ENCODE peak calls at places on chromosomes 3 and 15, in eight cellular contexts. One of them, this sample, is unnamed.

GRCh38 chr3:124620600-124621063 is 109.6 kb upstream of the UMPS start:
- DNase-seq in uterus: no peak
- DNase-seq in choroid plexus epithelial cell: peak; percentile 62
- DNase-seq in fibroblast of lung: peak; percentile 29
- DNase-seq in mesendoderm: peak; percentile 91
- DNase-seq in CD4-positive, CD25-positive, alpha-beta regulatory T cell: peak; percentile 3
- DNase-seq in IMR-90: peak; percentile 26
- DNase-seq in BJ: no peak
- DNase-seq in this sample: no peak

GRCh38 chr15:70856177-70856883 is 2.4 kb upstream of the LARP6 start:
- DNase-seq in uterus: no peak
- DNase-seq in choroid plexus epithelial cell: no peak
- DNase-seq in fibroblast of lung: peak; percentile 59
- DNase-seq in mesendoderm: no peak
- DNase-seq in CD4-positive, CD25-positive, alpha-beta regulatory T cell: no peak
- DNase-seq in IMR-90: peak; percentile 56
- DNase-seq in BJ: no peak
- DNase-seq in this sample: no peak

GRCh38 chr3:170585008-170585936 is 603 bp downstream of the SLC7A14 start:
- DNase-seq in uterus: no peak
- DNase-seq in choroid plexus epithelial cell: no peak
- DNase-seq in fibroblast of lung: no peak
- DNase-seq in mesendoderm: peak; percentile 50
- DNase-seq in CD4-positive, CD25-positive, alpha-beta regulatory T cell: no peak
- DNase-seq in IMR-90: peak; percentile 11
- DNase-seq in BJ: no peak
- DNase-seq in this sample: no peak

GRCh38 chr3:32177702-32178198 is 60.7 kb upstream of the CMTM8 start:
- DNase-seq in uterus: peak; percentile 30
- DNase-seq in choroid plexus epithelial cell: peak; percentile 95
- DNase-seq in fibroblast of lung: peak; percentile 72
- DNase-seq in mesendoderm: peak; percentile 95
- DNase-seq in CD4-positive, CD25-positive, alpha-beta regulatory T cell: peak; percentile 17
- DNase-seq in IMR-90: peak; percentile 47
- DNase-seq in BJ: no peak
- DNase-seq in this sample: peak; percentile 23

GRCh38 chr3:139310474-139310933 is 33.3 kb upstream of the MRPS22 start:
- DNase-seq in uterus: peak; percentile 32
- DNase-seq in choroid plexus epithelial cell: peak; percentile 79
- DNase-seq in fibroblast of lung: peak; percentile 93
- DNase-seq in mesendoderm: no peak
- DNase-seq in CD4-positive, CD25-positive, alpha-beta regulatory T cell: no peak
- DNase-seq in IMR-90: peak; percentile 92
- DNase-seq in BJ: peak; percentile 99
- DNase-seq in this sample: no peak

GRCh38 chr15:63366451-63366850 is 15.2 kb downstream of the CA12 start:
- DNase-seq in uterus: no peak
- DNase-seq in choroid plexus epithelial cell: no peak
- DNase-seq in fibroblast of lung: peak; percentile 72
- DNase-seq in mesendoderm: no peak
- DNase-seq in CD4-positive, CD25-positive, alpha-beta regulatory T cell: no peak
- DNase-seq in IMR-90: peak; percentile 63
- DNase-seq in BJ: peak; percentile 51
- DNase-seq in this sample: no peak

GRCh38 chr3:46868948-46869347 is 5.7 kb upstream of the MYL3 start:
- DNase-seq in uterus: no peak
- DNase-seq in choroid plexus epithelial cell: no peak
- DNase-seq in fibroblast of lung: no peak
- DNase-seq in mesendoderm: no peak
- DNase-seq in CD4-positive, CD25-positive, alpha-beta regulatory T cell: no peak
- DNase-seq in IMR-90: no peak
- DNase-seq in BJ: no peak
- DNase-seq in this sample: no peak

GRCh38 chr15:47184405-47185221 is 532.7 kb upstream of the SEMA6D start:
- DNase-seq in uterus: no peak
- DNase-seq in choroid plexus epithelial cell: peak; percentile 23
- DNase-seq in fibroblast of lung: peak; percentile 27
- DNase-seq in mesendoderm: peak; percentile 46
- DNase-seq in CD4-positive, CD25-positive, alpha-beta regulatory T cell: no peak
- DNase-seq in IMR-90: peak; percentile 14
- DNase-seq in BJ: no peak
- DNase-seq in this sample: no peak

GRCh38 chr15:29533667-29534066 is 264.0 kb upstream of the NSMCE3 start:
- DNase-seq in uterus: no peak
- DNase-seq in choroid plexus epithelial cell: peak; percentile 34
- DNase-seq in fibroblast of lung: no peak
- DNase-seq in mesendoderm: peak; percentile 87
- DNase-seq in CD4-positive, CD25-positive, alpha-beta regulatory T cell: no peak
- DNase-seq in IMR-90: no peak
- DNase-seq in BJ: no peak
- DNase-seq in this sample: no peak

GRCh38 chr3:78846688-78847087 is 921.1 kb downstream of the ROBO1 start:
- DNase-seq in uterus: no peak
- DNase-seq in choroid plexus epithelial cell: peak; percentile 58
- DNase-seq in fibroblast of lung: peak; percentile 94
- DNase-seq in mesendoderm: no peak
- DNase-seq in CD4-positive, CD25-positive, alpha-beta regulatory T cell: no peak
- DNase-seq in IMR-90: peak; percentile 89
- DNase-seq in BJ: peak; percentile 27
- DNase-seq in this sample: no peak

GRCh38 chr3:45848392-45848791 is 6.5 kb upstream of the LZTFL1 start:
- DNase-seq in uterus: no peak
- DNase-seq in choroid plexus epithelial cell: no peak
- DNase-seq in fibroblast of lung: no peak
- DNase-seq in mesendoderm: no peak
- DNase-seq in CD4-positive, CD25-positive, alpha-beta regulatory T cell: no peak
- DNase-seq in IMR-90: no peak
- DNase-seq in BJ: no peak
- DNase-seq in this sample: no peak

GRCh38 chr3:89098964-89099585 is 8.3 kb upstream of the EPHA3 start:
- DNase-seq in uterus: no peak
- DNase-seq in choroid plexus epithelial cell: peak; percentile 84
- DNase-seq in fibroblast of lung: peak; percentile 53
- DNase-seq in mesendoderm: peak; percentile 76
- DNase-seq in CD4-positive, CD25-positive, alpha-beta regulatory T cell: no peak
- DNase-seq in IMR-90: peak; percentile 56
- DNase-seq in BJ: no peak
- DNase-seq in this sample: peak; percentile 62

GRCh38 chr3:151263126-151263525 is 15.2 kb downstream of the P2RY14 start:
- DNase-seq in uterus: peak; percentile 40
- DNase-seq in choroid plexus epithelial cell: no peak
- DNase-seq in fibroblast of lung: no peak
- DNase-seq in mesendoderm: no peak
- DNase-seq in CD4-positive, CD25-positive, alpha-beta regulatory T cell: no peak
- DNase-seq in IMR-90: peak; percentile 19
- DNase-seq in BJ: peak; percentile 25
- DNase-seq in this sample: no peak

GRCh38 chr3:70702132-70702531 is 389.7 kb upstream of the MDFIC2 start:
- DNase-seq in uterus: no peak
- DNase-seq in choroid plexus epithelial cell: no peak
- DNase-seq in fibroblast of lung: peak; percentile 6
- DNase-seq in mesendoderm: no peak
- DNase-seq in CD4-positive, CD25-positive, alpha-beta regulatory T cell: no peak
- DNase-seq in IMR-90: no peak
- DNase-seq in BJ: no peak
- DNase-seq in this sample: no peak

GRCh38 chr15:60135961-60136360 is 131.8 kb downstream of the FOXB1 start:
- DNase-seq in uterus: no peak
- DNase-seq in choroid plexus epithelial cell: no peak
- DNase-seq in fibroblast of lung: no peak
- DNase-seq in mesendoderm: no peak
- DNase-seq in CD4-positive, CD25-positive, alpha-beta regulatory T cell: no peak
- DNase-seq in IMR-90: no peak
- DNase-seq in BJ: no peak
- DNase-seq in this sample: no peak

GRCh38 chr3:121481116-121481895 is 64.5 kb downstream of the POLQ start:
- DNase-seq in uterus: no peak
- DNase-seq in choroid plexus epithelial cell: peak; percentile 35
- DNase-seq in fibroblast of lung: peak; percentile 28
- DNase-seq in mesendoderm: no peak
- DNase-seq in CD4-positive, CD25-positive, alpha-beta regulatory T cell: no peak
- DNase-seq in IMR-90: peak; percentile 68
- DNase-seq in BJ: no peak
- DNase-seq in this sample: no peak

GRCh38 chr3:74605437-74605836 is 9.0 kb downstream of the CNTN3 start:
- DNase-seq in uterus: no peak
- DNase-seq in choroid plexus epithelial cell: no peak
- DNase-seq in fibroblast of lung: no peak
- DNase-seq in mesendoderm: no peak
- DNase-seq in CD4-positive, CD25-positive, alpha-beta regulatory T cell: no peak
- DNase-seq in IMR-90: no peak
- DNase-seq in BJ: no peak
- DNase-seq in this sample: no peak

GRCh38 chr3:12294885-12295580 is 6.2 kb downstream of the PPARG start:
- DNase-seq in uterus: no peak
- DNase-seq in choroid plexus epithelial cell: peak; percentile 94
- DNase-seq in fibroblast of lung: peak; percentile 87
- DNase-seq in mesendoderm: peak; percentile 3
- DNase-seq in CD4-positive, CD25-positive, alpha-beta regulatory T cell: no peak
- DNase-seq in IMR-90: peak; percentile 93
- DNase-seq in BJ: peak; percentile 44
- DNase-seq in this sample: no peak

GRCh38 chr3:176399193-176399592 is 798.1 kb downstream of the TBL1XR1 start:
- DNase-seq in uterus: no peak
- DNase-seq in choroid plexus epithelial cell: no peak
- DNase-seq in fibroblast of lung: no peak
- DNase-seq in mesendoderm: no peak
- DNase-seq in CD4-positive, CD25-positive, alpha-beta regulatory T cell: no peak
- DNase-seq in IMR-90: no peak
- DNase-seq in BJ: no peak
- DNase-seq in this sample: no peak

GRCh38 chr3:46692566-46692983 is 904 bp downstream of the ALS2CL start:
- DNase-seq in uterus: no peak
- DNase-seq in choroid plexus epithelial cell: no peak
- DNase-seq in fibroblast of lung: peak; percentile 27
- DNase-seq in mesendoderm: peak; percentile 71
- DNase-seq in CD4-positive, CD25-positive, alpha-beta regulatory T cell: no peak
- DNase-seq in IMR-90: no peak
- DNase-seq in BJ: no peak
- DNase-seq in this sample: no peak

GRCh38 chr3:64495413-64495812 is 192.4 kb downstream of the ADAMTS9 start:
- DNase-seq in uterus: no peak
- DNase-seq in choroid plexus epithelial cell: no peak
- DNase-seq in fibroblast of lung: no peak
- DNase-seq in mesendoderm: no peak
- DNase-seq in CD4-positive, CD25-positive, alpha-beta regulatory T cell: no peak
- DNase-seq in IMR-90: no peak
- DNase-seq in BJ: no peak
- DNase-seq in this sample: no peak

GRCh38 chr3:23440416-23441294 is 237.5 kb downstream of the UBE2E2 start:
- DNase-seq in uterus: no peak
- DNase-seq in choroid plexus epithelial cell: no peak
- DNase-seq in fibroblast of lung: no peak
- DNase-seq in mesendoderm: no peak
- DNase-seq in CD4-positive, CD25-positive, alpha-beta regulatory T cell: no peak
- DNase-seq in IMR-90: no peak
- DNase-seq in BJ: no peak
- DNase-seq in this sample: peak; percentile 36
- H3K4me3 ChIP-seq in uterus: no peak overlapping the region
- H3K4me3 ChIP-seq in choroid plexus epithelial cell: no peak overlapping the region
- H3K4me3 ChIP-seq in fibroblast of lung: no peak overlapping the region
- H3K4me3 ChIP-seq in mesendoderm: no peak overlapping the region
- H3K4me3 ChIP-seq in CD4-positive, CD25-positive, alpha-beta regulatory T cell: no peak overlapping the region
- H3K4me3 ChIP-seq in IMR-90: no peak overlapping the region
- H3K4me3 ChIP-seq in BJ: no peak overlapping the region
- H3K4me3 ChIP-seq in this sample: no peak overlapping the region

GRCh38 chr15:40290540-40291087 is 7.8 kb upstream of the ANKRD63 start:
- DNase-seq in uterus: no peak
- DNase-seq in choroid plexus epithelial cell: no peak
- DNase-seq in fibroblast of lung: no peak
- DNase-seq in mesendoderm: peak; percentile 27
- DNase-seq in CD4-positive, CD25-positive, alpha-beta regulatory T cell: no peak
- DNase-seq in IMR-90: no peak
- DNase-seq in BJ: no peak
- DNase-seq in this sample: no peak
- H3K4me3 ChIP-seq in uterus: no peak overlapping the region
- H3K4me3 ChIP-seq in choroid plexus epithelial cell: peak overlapping the region; percentile 46
- H3K4me3 ChIP-seq in fibroblast of lung: peak overlapping the region; percentile 21
- H3K4me3 ChIP-seq in mesendoderm: no peak overlapping the region
- H3K4me3 ChIP-seq in CD4-positive, CD25-positive, alpha-beta regulatory T cell: no peak overlapping the region
- H3K4me3 ChIP-seq in IMR-90: peak overlapping the region; percentile 27
- H3K4me3 ChIP-seq in BJ: peak overlapping the region; percentile 27
- H3K4me3 ChIP-seq in this sample: no peak overlapping the region

GRCh38 chr15:65233651-65234050 is 22.4 kb upstream of the CILP start:
- DNase-seq in uterus: no peak
- DNase-seq in choroid plexus epithelial cell: no peak
- DNase-seq in fibroblast of lung: no peak
- DNase-seq in mesendoderm: no peak
- DNase-seq in CD4-positive, CD25-positive, alpha-beta regulatory T cell: no peak
- DNase-seq in IMR-90: no peak
- DNase-seq in BJ: no peak
- DNase-seq in this sample: no peak
- H3K4me3 ChIP-seq in uterus: no peak overlapping the region
- H3K4me3 ChIP-seq in choroid plexus epithelial cell: no peak overlapping the region
- H3K4me3 ChIP-seq in fibroblast of lung: no peak overlapping the region
- H3K4me3 ChIP-seq in mesendoderm: no peak overlapping the region
- H3K4me3 ChIP-seq in CD4-positive, CD25-positive, alpha-beta regulatory T cell: no peak overlapping the region
- H3K4me3 ChIP-seq in IMR-90: no peak overlapping the region
- H3K4me3 ChIP-seq in BJ: no peak overlapping the region
- H3K4me3 ChIP-seq in this sample: no peak overlapping the region

DNA sequence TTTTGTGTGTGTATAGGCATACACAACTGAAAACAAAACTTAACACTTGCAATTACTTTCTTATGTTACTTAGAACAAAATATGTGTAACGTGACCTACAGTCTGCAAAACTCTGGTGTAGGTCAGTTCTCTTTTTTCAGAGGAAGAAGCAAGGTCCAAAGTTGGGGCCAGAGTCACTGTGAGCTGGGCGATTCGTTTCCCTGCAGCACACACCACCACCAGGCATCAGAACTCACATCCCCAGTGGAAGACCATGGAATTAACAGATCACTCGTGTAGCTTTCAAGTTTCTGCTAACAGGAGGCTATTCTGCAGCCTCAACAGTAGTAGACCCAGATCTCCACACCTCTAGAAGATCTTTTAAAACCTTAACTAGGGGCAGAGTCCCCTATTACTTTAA is 25.8 kb downstream of the ANP32A start:
- DNase-seq in uterus: no peak
- DNase-seq in choroid plexus epithelial cell: peak; percentile 39
- DNase-seq in fibroblast of lung: no peak
- DNase-seq in mesendoderm: peak; percentile 48
- DNase-seq in CD4-positive, CD25-positive, alpha-beta regulatory T cell: no peak
- DNase-seq in IMR-90: no peak
- DNase-seq in BJ: no peak
- DNase-seq in this sample: no peak
- H3K4me3 ChIP-seq in uterus: no peak overlapping the region
- H3K4me3 ChIP-seq in choroid plexus epithelial cell: peak overlapping the region; percentile 7
- H3K4me3 ChIP-seq in fibroblast of lung: no peak overlapping the region
- H3K4me3 ChIP-seq in mesendoderm: no peak overlapping the region
- H3K4me3 ChIP-seq in CD4-positive, CD25-positive, alpha-beta regulatory T cell: peak overlapping the region; percentile 49
- H3K4me3 ChIP-seq in IMR-90: no peak overlapping the region
- H3K4me3 ChIP-seq in BJ: no peak overlapping the region
- H3K4me3 ChIP-seq in this sample: no peak overlapping the region

This sample was measured in Jurkat, Clone E6-1.